ENCODE peak calls at places on chromosome 7, in five cellular contexts. Y is IMR-90, I is AG10803, O is upper lobe of left lung, S is stomach. D is an unnamed sample.

GRCh38 chr7:25002826-25003225 is 22.8 kb upstream of the OSBPL3 start:
- DNase-seq in O (no peak), S (no peak), I (peak; percentile 37), Y (peak; percentile 50), D (no peak)

GRCh38 chr7:106246941-106247826 is 37.6 kb downstream of the NAMPT start:
- DNase-seq in Y (no peak), S (no peak), O (no peak), I (no peak), D (no peak)

GRCh38 chr7:91517408-91517807 is 253.2 kb downstream of the FZD1 start:
- DNase-seq in O (no peak), I (no peak), Y (no peak), S (no peak), D (no peak)

GRCh38 chr7:144622751-144623150 is 213.1 kb downstream of the TPK1 start:
- DNase-seq in S (no peak), O (no peak), I (no peak), Y (no peak), D (no peak)

GRCh38 chr7:37853468-37853867 is 5.1 kb downstream of the NME8 start:
- DNase-seq in I (no peak), Y (no peak), S (no peak), O (no peak), D (peak; percentile 54)

GRCh38 chr7:44348300-44348699 is 22.9 kb upstream of the CAMK2B start:
- DNase-seq in S (no peak), Y (peak; percentile 39), O (no peak), I (peak; percentile 34), D (peak; percentile 46)

GRCh38 chr7:72098812-72099211 is 313.3 kb downstream of the CALN1 start:
- DNase-seq in O (peak; percentile 22), S (no peak), I (peak; percentile 90), Y (no peak), D (no peak)

GRCh38 chr7:143381427-143382125 is 431 bp downstream of the ZYX start:
- DNase-seq in O (peak; percentile 94), S (peak; percentile 61), I (peak; percentile 76), Y (peak; percentile 79), D (peak; percentile 72)

GRCh38 chr7:69018200-69018599 is 580.1 kb upstream of the AUTS2 start:
- DNase-seq in I (no peak), S (no peak), Y (no peak), O (no peak), D (no peak)

GRCh38 chr7:74627699-74628411 is 29.7 kb upstream of the GTF2I start:
- DNase-seq in Y (peak; percentile 27), I (peak; percentile 89), O (no peak), S (no peak), D (no peak)

GRCh38 chr7:80392229-80393169 is 119.4 kb downstream of the GNAT3 start:
- DNase-seq in O (no peak), I (peak; percentile 56), Y (peak; percentile 60), S (no peak), D (no peak)

GRCh38 chr7:130988443-130988842 is 254.4 kb upstream of the KLF14 start:
- DNase-seq in O (no peak), I (peak; percentile 58), Y (peak; percentile 57), S (no peak), D (no peak)

GRCh38 chr7:90225181-90225580 is 13.6 kb downstream of the STEAP2 start:
- DNase-seq in O (no peak), S (no peak), Y (no peak), I (no peak), D (no peak)

GRCh38 chr7:57179776-57180415 is 47.7 kb upstream of the ZNF479 start:
- DNase-seq in S (no peak), I (no peak), Y (no peak), O (peak; percentile 52), D (no peak)

GRCh38 chr7:139613971-139614411 is 90.5 kb downstream of the CLEC2L start:
- DNase-seq in I (no peak), O (peak; percentile 28), Y (no peak), S (no peak), D (no peak)

GRCh38 chr7:101924171-101924570 is 106.7 kb downstream of the CUX1 start:
- DNase-seq in S (no peak), Y (peak; percentile 86), I (peak; percentile 58), O (no peak), D (no peak)

GRCh38 chr7:133040617-133041016 is 41.3 kb downstream of the CHCHD3 start:
- DNase-seq in O (no peak), I (no peak), Y (no peak), S (no peak), D (no peak)

GRCh38 chr7:144821069-144821468 is 14.8 kb downstream of the TPK1 start:
- DNase-seq in O (no peak), I (no peak), Y (no peak), S (no peak), D (no peak)

GRCh38 chr7:30888783-30889182 is 22.9 kb upstream of the AQP1 start:
- DNase-seq in S (no peak), Y (peak; percentile 86), I (peak; percentile 95), O (no peak), D (peak; percentile 42)

GRCh38 chr7:81594767-81595166 is 175.1 kb downstream of the HGF start:
- DNase-seq in I (peak; percentile 64), Y (peak; percentile 40), S (no peak), O (no peak), D (no peak)

GRCh38 chr7:54419209-54419608 is 123.0 kb upstream of the VSTM2A start:
- DNase-seq in I (no peak), O (peak; percentile 33), Y (no peak), S (no peak), D (no peak)

GRCh38 chr7:44045226-44046014 is 918 bp downstream of the DBNL start:
- DNase-seq in S (no peak), Y (no peak), O (no peak), I (no peak), D (no peak)

GRCh38 chr7:74480861-74481417 is 27.2 kb downstream of the GTF2IRD1 start:
- DNase-seq in S (peak; percentile 53), O (no peak), Y (peak; percentile 51), I (peak; percentile 83), D (no peak)

GRCh38 chr7:24896031-24896433 is 83.9 kb downstream of the OSBPL3 start:
- DNase-seq in S (no peak), Y (no peak), I (no peak), O (no peak), D (no peak)

GRCh38 chr7:71272509-71273214 is 140.7 kb downstream of the GALNT17 start:
- DNase-seq in Y (no peak), O (no peak), S (no peak), I (no peak), D (no peak)

GRCh38 chr7:74655785-74656420 is 1.6 kb upstream of the GTF2I start:
- DNase-seq in S (no peak), I (no peak), Y (no peak), O (no peak), D (no peak)

GRCh38 chr7:92955081-92955480 is 118.7 kb upstream of the CDK6 start:
- DNase-seq in O (no peak), Y (no peak), I (no peak), S (no peak), D (no peak)

GRCh38 chr7:144379791-144380384 is 23.6 kb downstream of the NOBOX start:
- DNase-seq in I (no peak), Y (no peak), O (no peak), S (no peak), D (no peak)

GRCh38 chr7:63900394-63901203 is 98.0 kb upstream of the ZNF722 start:
- DNase-seq in O (peak; percentile 93), I (peak; percentile 3), S (peak; percentile 56), Y (no peak), D (peak; percentile 67)

DNA sequence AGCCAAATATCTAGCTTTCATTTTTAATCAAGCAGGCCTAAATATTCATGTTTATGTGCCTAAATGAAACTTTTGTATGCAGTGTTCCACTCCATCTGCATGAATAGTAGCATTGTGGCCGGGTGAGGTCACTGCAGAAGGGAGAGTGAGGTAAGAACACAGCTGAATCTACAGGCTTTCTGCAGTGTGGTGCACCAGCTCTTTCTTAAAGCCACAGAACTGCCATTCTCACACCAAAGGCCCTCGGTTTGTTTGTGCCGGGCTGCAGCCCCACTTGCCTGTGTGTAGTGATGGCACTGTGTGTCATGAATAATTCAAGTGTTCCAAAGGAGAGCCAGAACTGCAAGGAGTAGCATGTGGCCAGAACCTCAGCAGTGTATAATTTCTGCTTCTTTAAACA is 204.1 kb downstream of the TRIL start:
- DNase-seq in S (no peak), O (no peak), Y (peak; percentile 85), I (peak; percentile 36), D (peak; percentile 24)
- TF ChIP-seq CTCF in S (no peak), O (no peak), Y (no peak), I (peak; percentile 19), D (no peak)

GRCh38 chr7:118183586-118184391 is at the start of gene LSM8:
- DNase-seq in I (peak; percentile 98), S (peak; percentile 98), Y (peak; percentile 99), O (peak; percentile 96), D (peak; percentile 95)
- TF ChIP-seq CTCF in I (no peak), S (no peak), Y (no peak), O (no peak), D (no peak)

GRCh38 chr7:1670894-1671875 is 1.1 kb downstream of the ELFN1 start:
- DNase-seq in I (no peak), Y (no peak), S (no peak), O (no peak), D (no peak)

GRCh38 chr7:1672851-1673486 is 2.9 kb downstream of the ELFN1 start:
- DNase-seq in Y (no peak), O (no peak), I (no peak), S (no peak), D (no peak)

GRCh38 chr7:1669954-1670893 is at the start of gene ELFN1:
- DNase-seq in S (no peak), Y (peak; percentile 36), I (peak; percentile 32), O (peak; percentile 80), D (no peak)

GRCh38 chr7:1673581-1674102 is 3.6 kb downstream of the ELFN1 start:
- DNase-seq in Y (no peak), S (no peak), I (no peak), O (no peak), D (no peak)

GRCh38 chr7:1671876-1672451 is 1.9 kb downstream of the ELFN1 start:
- DNase-seq in I (no peak), S (no peak), O (peak; percentile 53), Y (no peak), D (no peak)
- TF ChIP-seq CTCF in I (no peak), S (no peak), O (no peak), Y (no peak), D (no peak)

GRCh38 chr7:2315787-2316186 is 1.5 kb upstream of the SNX8 start:
- DNase-seq in Y (no peak), S (no peak), I (no peak), O (no peak), D (no peak)

GRCh38 chr7:2325028-2325625 is 10.9 kb upstream of the SNX8 start:
- DNase-seq in S (no peak), Y (no peak), I (no peak), O (no peak), D (no peak)

GRCh38 chr7:2316578-2316977 is 2.3 kb upstream of the SNX8 start:
- DNase-seq in I (no peak), S (no peak), Y (no peak), O (no peak), D (no peak)

GRCh38 chr7:2317556-2318293 is 3.5 kb upstream of the SNX8 start:
- DNase-seq in I (no peak), Y (no peak), O (no peak), S (no peak), D (no peak)

DNA sequence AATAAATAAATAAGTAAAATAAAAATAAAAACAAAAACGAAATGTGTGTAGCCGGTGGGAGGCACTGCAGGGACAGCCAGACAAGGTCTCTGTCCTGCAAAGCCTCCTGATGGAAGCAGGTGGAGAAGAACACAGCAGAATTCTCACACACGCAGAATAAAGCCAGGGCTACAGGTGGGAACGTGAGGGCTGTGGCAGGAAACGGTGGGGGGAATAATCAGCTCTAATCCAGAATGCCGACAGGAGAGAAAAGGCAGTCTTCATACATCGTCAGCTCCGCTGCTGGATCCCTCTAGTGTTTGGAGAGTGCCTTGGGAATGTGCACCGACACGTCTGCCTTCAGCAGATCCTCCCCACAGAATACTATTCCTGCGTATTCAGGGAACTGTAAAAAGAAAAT is 6.8 kb upstream of the SNX8 start:
- DNase-seq in I (peak; percentile 29), Y (peak; percentile 22), S (no peak), O (no peak), D (no peak)
- TF ChIP-seq CTCF in I (peak; percentile 44), Y (no peak), S (no peak), O (no peak), D (no peak)

D was measured in Calu3.